ENCODE peak calls at places on chromosomes 13 and 19, in seven cellular contexts. D is ACHN; G is AG20443; H is substantia nigra; Z is CD8-positive, alpha-beta memory T cell; B is kidney epithelial cell; X is ascending aorta. F is an unnamed sample.

GRCh38 chr19:17332360-17332676 is 2.3 kb downstream of the ANO8 start:
- DNase-seq in B (no peak), Z (no peak), X (no peak), G (no peak), H (no peak), D (no peak), F (no peak)

GRCh38 chr13:106372199-106373160 is 163.0 kb downstream of the EFNB2 start:
- DNase-seq in B (no peak), X (no peak), H (no peak), G (no peak), Z (no peak), D (no peak), F (peak)

GRCh38 chr19:46704379-46705076 is 12.4 kb downstream of the PRKD2 start:
- DNase-seq in X (no peak), Z (peak), G (peak), D (peak), H (no peak), B (no peak), F (peak)

GRCh38 chr19:50676625-50677197 is 27.5 kb downstream of the C19orf81 start:
- DNase-seq in G (no peak), Z (no peak), B (no peak), D (no peak), X (no peak), H (no peak), F (no peak)

GRCh38 chr19:574658-575526 is 2.5 kb downstream of the BSG start:
- DNase-seq in B (no peak), X (no peak), G (no peak), Z (no peak), D (no peak), H (peak), F (no peak)

GRCh38 chr19:45451181-45451849 is 16.5 kb upstream of the FOSB start:
- DNase-seq in B (no peak), X (no peak), G (peak), Z (peak), D (no peak), H (no peak), F (peak)

GRCh38 chr19:48468806-48469055 is 438 bp upstream of the CYTH2 start:
- DNase-seq in Z (no peak), B (peak), D (no peak), G (peak), X (no peak), H (no peak), F (no peak)

GRCh38 chr19:4423727-4424126 is 21.3 kb downstream of the CHAF1A start:
- DNase-seq in D (no peak), H (no peak), Z (no peak), X (no peak), B (no peak), G (no peak), F (no peak)